ENCODE peak calls at places on chromosome 3, in six cellular contexts. M is GM23338, T is upper lobe of left lung, E is thoracic aorta, O is Caco-2, F is cardiac muscle cell. I is an unnamed sample.

GRCh38 chr3:133301731-133302130 is 98.1 kb upstream of the BFSP2 start:
- DNase-seq in O (no peak), F (no peak), T (no peak), M (no peak), E (no peak), I (no peak)

GRCh38 chr3:160003520-160004128 is 15.0 kb downstream of the IL12A start:
- DNase-seq in O (peak; percentile 58), F (peak; percentile 58), M (peak; percentile 83), T (peak; percentile 66), E (no peak), I (peak; percentile 56)

GRCh38 chr3:16675805-16676204 is 70.6 kb upstream of the DAZL start:
- DNase-seq in E (no peak), T (no peak), M (peak; percentile 45), F (no peak), O (no peak), I (no peak)

GRCh38 chr3:142853270-142854163 is 35.4 kb downstream of the PCOLCE2 start:
- DNase-seq in O (no peak), T (no peak), E (no peak), M (no peak), F (no peak), I (no peak)

GRCh38 chr3:9897408-9898372 is 5.0 kb upstream of the IL17RE start:
- DNase-seq in M (no peak), T (peak; percentile 77), O (peak; percentile 91), E (no peak), F (peak; percentile 30), I (no peak)

GRCh38 chr3:60055765-60056164 is 1005.9 kb upstream of the CFAP20DC start:
- DNase-seq in F (peak; percentile 61), M (no peak), T (no peak), E (no peak), O (no peak), I (no peak)

GRCh38 chr3:153495422-153495821 is 333.4 kb downstream of the RAP2B start:
- DNase-seq in E (no peak), O (no peak), T (no peak), F (no peak), M (no peak), I (no peak)

GRCh38 chr3:18556503-18556902 is 131.4 kb upstream of the SATB1 start:
- DNase-seq in E (no peak), T (peak; percentile 33), M (no peak), F (no peak), O (no peak), I (no peak)

GRCh38 chr3:43411429-43411828 is 125.1 kb downstream of the SNRK start:
- DNase-seq in M (no peak), E (no peak), T (no peak), O (no peak), F (no peak), I (no peak)

GRCh38 chr3:25426408-25426807 is 1.7 kb upstream of the RARB start:
- DNase-seq in M (peak; percentile 39), F (peak; percentile 90), O (no peak), E (no peak), T (peak; percentile 53), I (no peak)

GRCh38 chr3:16482770-16483531 is 30.5 kb downstream of the RFTN1 start:
- DNase-seq in E (no peak), M (peak; percentile 90), F (no peak), T (peak; percentile 79), O (peak; percentile 68), I (peak; percentile 11)

GRCh38 chr3:49930922-49931321 is 1.3 kb upstream of the MON1A start:
- DNase-seq in O (peak; percentile 78), E (no peak), M (peak; percentile 94), T (peak; percentile 49), F (peak; percentile 81), I (peak; percentile 47)

GRCh38 chr3:174355505-174355904 is 503.6 kb upstream of the NAALADL2 start:
- DNase-seq in O (no peak), M (peak; percentile 80), F (no peak), T (no peak), E (no peak), I (no peak)

GRCh38 chr3:61915296-61915695 is 353.9 kb downstream of the PTPRG start:
- DNase-seq in T (no peak), E (no peak), F (no peak), O (no peak), M (no peak), I (no peak)

GRCh38 chr3:56302417-56302816 is 165.8 kb downstream of the ERC2 start:
- DNase-seq in M (peak; percentile 64), E (no peak), O (no peak), T (no peak), F (peak; percentile 46), I (no peak)

GRCh38 chr3:87350367-87351199 is 74.2 kb upstream of the POU1F1 start:
- DNase-seq in M (peak; percentile 72), E (no peak), T (no peak), O (peak; percentile 36), F (peak; percentile 61), I (peak; percentile 7)

GRCh38 chr3:10669490-10670048 is 146.5 kb upstream of the SLC6A11 start:
- DNase-seq in T (no peak), O (no peak), E (no peak), M (no peak), F (no peak), I (no peak)

DNA sequence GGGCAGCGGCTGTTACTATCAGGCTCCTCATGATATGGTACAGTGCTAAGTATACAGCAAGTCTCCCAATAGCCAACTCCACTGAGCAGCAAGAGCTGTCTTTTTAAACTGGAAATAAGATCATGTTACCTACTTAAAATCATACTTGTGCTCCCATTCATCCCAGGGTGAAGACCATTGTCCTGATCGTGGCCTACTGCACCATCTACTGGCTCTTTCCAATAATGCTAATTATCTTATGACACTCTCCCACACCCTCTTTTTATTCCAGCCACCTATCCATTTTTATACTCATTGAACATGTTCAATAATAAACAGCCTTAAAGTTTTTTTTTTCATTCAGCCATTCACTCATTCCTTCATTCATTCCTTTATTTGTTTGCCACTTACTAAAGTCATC is 117.7 kb downstream of the GBE1 start:
- DNase-seq in F (peak; percentile 45), O (peak; percentile 28), E (no peak), T (no peak), M (peak; percentile 53), I (no peak)
- TF ChIP-seq CTCF in F (peak; percentile 38), O (peak; percentile 39), E (peak; percentile 17), T (no peak), M (peak; percentile 57), I (no peak)

GRCh38 chr3:119033393-119034255 is 1.0 kb downstream of the IGSF11 start:
- DNase-seq in E (no peak), M (no peak), T (no peak), F (no peak), O (no peak), I (no peak)

GRCh38 chr3:119034256-119035013 is at the start of gene IGSF11:
- DNase-seq in M (peak; percentile 92), O (peak; percentile 64), E (no peak), F (peak; percentile 81), T (peak; percentile 34), I (peak; percentile 90)

DNA sequence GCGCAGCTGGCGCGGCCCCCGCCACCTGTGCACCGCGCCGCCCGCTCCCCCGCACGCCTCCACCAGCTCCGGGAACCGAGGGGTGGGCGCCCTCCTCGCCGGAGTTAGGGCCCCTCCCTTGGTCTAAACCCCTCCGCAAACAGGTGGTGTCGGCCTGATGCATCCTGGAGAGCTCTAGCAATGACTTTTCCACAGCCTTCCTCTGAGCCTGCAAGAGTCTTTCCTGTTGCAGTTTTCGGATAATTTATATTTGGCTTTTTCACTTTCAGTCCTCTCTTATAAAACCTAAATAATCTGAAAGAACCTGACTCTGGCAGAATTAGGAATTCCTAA is 334 bp upstream of the IGSF11 start:
- DNase-seq in M (peak; percentile 84), T (no peak), E (no peak), O (no peak), F (no peak), I (no peak)
- TF ChIP-seq CTCF in M (no peak), T (no peak), E (no peak), O (no peak), F (no peak), I (no peak)

GRCh38 chr3:134603480-134603879 is 47.3 kb downstream of the KY start:
- DNase-seq in E (no peak), T (no peak), F (no peak), M (no peak), O (no peak), I (no peak)

GRCh38 chr3:134601539-134602439 is 49.0 kb downstream of the KY start:
- DNase-seq in E (no peak), T (no peak), O (peak; percentile 62), M (peak; percentile 79), F (peak; percentile 76), I (peak; percentile 76)

GRCh38 chr3:134602440-134602814 is 48.4 kb downstream of the KY start:
- DNase-seq in E (no peak), O (no peak), T (no peak), M (no peak), F (no peak), I (no peak)

GRCh38 chr3:134605506-134605905 is 45.3 kb downstream of the KY start:
- DNase-seq in F (no peak), T (no peak), M (no peak), E (no peak), O (no peak), I (no peak)

DNA sequence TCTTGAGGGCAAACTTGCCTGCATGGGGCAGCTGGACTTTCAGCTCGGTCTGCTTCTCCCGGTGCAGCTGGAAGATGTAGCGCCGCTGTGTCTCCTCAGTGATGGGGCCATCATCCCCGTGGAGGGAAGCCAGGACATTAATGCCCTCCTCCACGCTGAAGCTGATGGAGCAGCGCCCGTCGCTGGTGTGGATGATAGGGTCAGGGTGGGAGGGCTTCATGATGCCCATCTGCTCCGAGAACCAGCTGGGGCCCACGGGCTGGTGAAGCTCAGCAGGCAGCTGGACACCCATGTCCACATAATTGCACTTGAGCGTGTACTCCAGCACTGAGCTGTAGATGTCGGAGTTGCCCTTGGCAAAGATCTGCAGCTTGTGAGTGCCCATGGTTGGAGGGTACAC is 46.9 kb downstream of the KY start:
- DNase-seq in T (no peak), O (no peak), E (no peak), M (no peak), F (no peak), I (no peak)
- TF ChIP-seq CTCF in T (no peak), O (no peak), E (no peak), M (no peak), F (no peak), I (no peak)

GRCh38 chr3:113214227-113214626 is 2.9 kb downstream of the BOC start:
- DNase-seq in E (no peak), O (no peak), T (no peak), F (no peak), M (no peak), I (no peak)
- TF ChIP-seq CTCF in E (no peak), O (no peak), T (no peak), F (no peak), M (peak; percentile 32), I (peak; percentile 17)

DNA sequence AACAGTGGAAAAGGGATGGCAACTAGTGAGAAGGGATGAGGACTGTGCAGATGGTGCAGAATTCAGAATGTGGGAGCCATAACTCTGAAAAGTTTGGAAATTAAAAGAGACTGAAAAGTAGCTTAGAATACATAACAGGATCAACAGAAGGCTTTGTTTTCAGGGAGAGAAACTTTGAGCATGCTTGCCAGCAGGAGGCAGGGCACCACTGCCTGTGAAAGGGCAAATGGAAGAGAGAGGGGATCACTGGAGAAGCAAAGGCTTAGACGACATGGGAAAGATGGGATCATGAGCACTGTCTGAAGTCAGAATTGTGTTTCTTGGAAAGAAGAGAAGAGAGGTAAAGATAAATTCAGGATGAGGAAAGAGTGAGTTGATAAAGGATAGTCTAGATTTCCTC is 99.6 kb downstream of the ABI3BP start:
- DNase-seq in F (peak; percentile 18), E (no peak), M (peak; percentile 79), T (no peak), O (no peak), I (peak; percentile 18)
- TF ChIP-seq CTCF in F (peak; percentile 85), E (peak; percentile 51), M (peak; percentile 87), T (peak; percentile 22), O (peak; percentile 46), I (peak; percentile 42)

GRCh38 chr3:135966349-135966695 is 794 bp downstream of the PPP2R3A start:
- DNase-seq in F (peak; percentile 64), T (no peak), O (no peak), E (no peak), M (peak; percentile 72), I (peak; percentile 60)
- TF ChIP-seq CTCF in F (no peak), T (no peak), O (no peak), E (no peak), M (no peak), I (no peak)

I was measured in nephron progenitor cell.